ENCODE peak calls at places on chromosomes 13 and 19, in six cellular contexts. One of them, this sample, is unnamed.
A peak's percentile ranks its signal among the peaks of the same experiment; 100 is the strongest.

GRCh38 chr13:76992548-76993001 is 694 bp downstream of the CLN5 start:
- DNase-seq in pancreas: peak; percentile 67
- DNase-seq in tibial nerve: no peak
- DNase-seq in glutamatergic neuron: peak; percentile 16
- DNase-seq in breast epithelium: no peak
- DNase-seq in lower leg skin: peak; percentile 30
- DNase-seq in this sample: no peak

GRCh38 chr19:403221-404036 is 5.5 kb downstream of the C2CD4C start:
- DNase-seq in pancreas: peak; percentile 50
- DNase-seq in tibial nerve: peak; percentile 5
- DNase-seq in glutamatergic neuron: peak; percentile 46
- DNase-seq in breast epithelium: peak; percentile 22
- DNase-seq in lower leg skin: no peak
- DNase-seq in this sample: no peak

GRCh38 chr13:50691176-50691681 is 152.3 kb downstream of the DLEU7 start:
- DNase-seq in pancreas: no peak
- DNase-seq in tibial nerve: no peak
- DNase-seq in glutamatergic neuron: no peak
- DNase-seq in breast epithelium: no peak
- DNase-seq in lower leg skin: no peak
- DNase-seq in this sample: no peak

GRCh38 chr13:113555141-113555540 is 29.4 kb upstream of the TFDP1 start:
- DNase-seq in pancreas: no peak
- DNase-seq in tibial nerve: no peak
- DNase-seq in glutamatergic neuron: no peak
- DNase-seq in breast epithelium: peak; percentile 27
- DNase-seq in lower leg skin: peak; percentile 5
- DNase-seq in this sample: no peak

GRCh38 chr19:28492616-28493015 is 720.3 kb downstream of the UQCRFS1 start:
- DNase-seq in pancreas: no peak
- DNase-seq in tibial nerve: no peak
- DNase-seq in glutamatergic neuron: no peak
- DNase-seq in breast epithelium: no peak
- DNase-seq in lower leg skin: no peak
- DNase-seq in this sample: no peak

GRCh38 chr19:29263305-29264080 is 50.5 kb upstream of the UQCRFS1 start:
- DNase-seq in pancreas: peak; percentile 77
- DNase-seq in tibial nerve: peak; percentile 27
- DNase-seq in glutamatergic neuron: peak; percentile 84
- DNase-seq in breast epithelium: no peak
- DNase-seq in lower leg skin: peak; percentile 31
- DNase-seq in this sample: peak; percentile 73

GRCh38 chr13:102233566-102234208 is 168.2 kb downstream of the FGF14 start:
- DNase-seq in pancreas: no peak
- DNase-seq in tibial nerve: no peak
- DNase-seq in glutamatergic neuron: no peak
- DNase-seq in breast epithelium: no peak
- DNase-seq in lower leg skin: no peak
- DNase-seq in this sample: no peak

GRCh38 chr13:114102521-114103288 is 29.7 kb downstream of the RASA3 start:
- DNase-seq in pancreas: peak; percentile 53
- DNase-seq in tibial nerve: peak; percentile 11
- DNase-seq in glutamatergic neuron: no peak
- DNase-seq in breast epithelium: peak; percentile 42
- DNase-seq in lower leg skin: no peak
- DNase-seq in this sample: no peak

GRCh38 chr13:19075418-19075817 is 106.2 kb downstream of the TUBA3C start:
- DNase-seq in pancreas: no peak
- DNase-seq in tibial nerve: no peak
- DNase-seq in glutamatergic neuron: no peak
- DNase-seq in breast epithelium: no peak
- DNase-seq in lower leg skin: no peak
- DNase-seq in this sample: no peak

GRCh38 chr13:23701646-23702045 is 131.4 kb downstream of the TNFRSF19 start:
- DNase-seq in pancreas: no peak
- DNase-seq in tibial nerve: peak; percentile 81
- DNase-seq in glutamatergic neuron: no peak
- DNase-seq in breast epithelium: no peak
- DNase-seq in lower leg skin: no peak
- DNase-seq in this sample: no peak

GRCh38 chr19:39737351-39737750 is 478 bp downstream of the CLC start:
- DNase-seq in pancreas: no peak
- DNase-seq in tibial nerve: no peak
- DNase-seq in glutamatergic neuron: no peak
- DNase-seq in breast epithelium: no peak
- DNase-seq in lower leg skin: no peak
- DNase-seq in this sample: no peak

GRCh38 chr19:45804140-45804958 is 10.8 kb downstream of the RSPH6A start:
- DNase-seq in pancreas: no peak
- DNase-seq in tibial nerve: no peak
- DNase-seq in glutamatergic neuron: no peak
- DNase-seq in breast epithelium: no peak
- DNase-seq in lower leg skin: no peak
- DNase-seq in this sample: no peak

GRCh38 chr13:110641055-110642015 is 26.0 kb downstream of the NAXD start:
- DNase-seq in pancreas: no peak
- DNase-seq in tibial nerve: no peak
- DNase-seq in glutamatergic neuron: no peak
- DNase-seq in breast epithelium: no peak
- DNase-seq in lower leg skin: no peak
- DNase-seq in this sample: no peak

DNA sequence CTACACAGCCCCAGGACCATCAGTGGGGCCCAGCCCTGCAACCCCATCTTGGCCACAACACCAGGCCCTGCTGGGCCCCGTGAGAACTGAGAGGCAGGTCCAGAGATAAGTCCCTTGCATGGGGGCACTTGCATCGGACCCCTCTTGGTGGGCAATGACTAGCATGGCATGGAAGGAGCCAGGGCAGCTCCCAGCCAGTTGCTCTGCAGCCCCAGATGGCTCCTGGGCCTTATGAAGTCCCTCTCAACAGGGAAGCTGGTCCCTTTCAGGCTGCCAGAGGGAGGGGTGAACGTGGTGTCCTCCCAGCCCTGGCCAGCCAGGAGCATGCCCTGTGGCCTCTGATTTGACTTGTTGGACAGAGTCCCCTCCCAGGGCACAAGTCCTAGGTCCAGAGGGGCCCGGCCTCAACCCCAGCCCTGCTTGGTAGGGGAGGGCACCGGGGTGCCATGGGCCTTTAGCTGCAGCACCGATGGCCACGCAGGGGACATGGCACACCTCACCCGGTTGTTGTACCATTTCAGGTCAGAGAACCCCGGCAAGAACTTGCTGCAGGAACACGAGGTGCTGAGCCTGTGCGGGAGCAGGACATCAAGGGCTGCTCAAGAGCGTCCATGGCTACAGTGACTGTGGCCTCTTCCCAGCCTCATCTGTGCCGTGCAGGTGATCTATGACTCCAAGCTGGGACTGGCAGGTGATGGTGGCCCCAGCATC is 17.4 kb upstream of the ZNF14 start:
- DNase-seq in pancreas: no peak
- DNase-seq in tibial nerve: no peak
- DNase-seq in glutamatergic neuron: no peak
- DNase-seq in breast epithelium: peak; percentile 48
- DNase-seq in lower leg skin: no peak
- DNase-seq in this sample: no peak
- TF ChIP-seq CTCF in pancreas: no peak
- TF ChIP-seq CTCF in tibial nerve: no peak
- TF ChIP-seq CTCF in glutamatergic neuron: no peak
- TF ChIP-seq CTCF in breast epithelium: no peak
- TF ChIP-seq CTCF in lower leg skin: no peak
- TF ChIP-seq CTCF in this sample: no peak

DNA sequence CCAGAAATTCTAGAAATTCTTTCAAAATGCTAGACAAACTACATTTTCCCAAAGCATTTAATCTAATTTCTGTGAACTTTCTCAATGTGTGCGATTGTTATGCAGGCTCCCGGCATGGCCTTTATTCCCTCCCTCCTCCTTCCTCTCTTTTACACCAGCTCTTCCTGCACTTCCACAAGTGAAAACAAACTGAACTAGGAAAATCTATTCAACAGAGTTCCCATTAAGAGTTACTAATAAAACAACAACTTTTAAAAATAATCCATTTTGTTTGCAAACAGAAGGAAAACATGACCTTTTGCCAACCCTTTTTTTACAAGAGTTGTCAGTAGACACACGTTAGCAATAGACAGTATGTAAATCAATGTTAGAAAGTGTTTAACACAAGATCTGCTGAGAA is 98.2 kb downstream of the FOXO1 start:
- DNase-seq in pancreas: no peak
- DNase-seq in tibial nerve: no peak
- DNase-seq in glutamatergic neuron: no peak
- DNase-seq in breast epithelium: no peak
- DNase-seq in lower leg skin: no peak
- DNase-seq in this sample: no peak
- TF ChIP-seq CTCF in pancreas: no peak
- TF ChIP-seq CTCF in tibial nerve: no peak
- TF ChIP-seq CTCF in glutamatergic neuron: no peak
- TF ChIP-seq CTCF in breast epithelium: no peak
- TF ChIP-seq CTCF in lower leg skin: no peak
- TF ChIP-seq CTCF in this sample: no peak

DNA sequence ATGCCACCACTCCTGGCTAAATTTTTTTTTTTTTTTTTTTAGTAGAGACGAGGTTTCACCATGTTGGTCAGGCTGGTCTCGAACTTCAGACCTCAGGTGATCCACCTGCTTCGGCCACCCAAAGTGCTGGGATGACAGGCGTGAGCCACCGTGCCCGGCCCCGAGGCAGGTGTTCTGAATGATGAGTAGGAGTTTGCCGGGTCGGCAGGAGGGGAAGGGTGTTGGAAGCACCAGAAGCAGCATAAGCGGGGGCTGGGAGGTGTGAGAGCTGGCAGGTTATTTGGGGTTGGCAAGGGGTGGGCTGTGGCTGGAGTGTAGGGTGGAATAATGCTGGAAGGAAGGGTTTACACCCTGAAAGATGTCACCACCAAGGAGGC is 1.8 kb downstream of the SPPL2B start:
- DNase-seq in pancreas: no peak
- DNase-seq in tibial nerve: no peak
- DNase-seq in glutamatergic neuron: no peak
- DNase-seq in breast epithelium: no peak
- DNase-seq in lower leg skin: no peak
- DNase-seq in this sample: no peak
- TF ChIP-seq CTCF in pancreas: no peak
- TF ChIP-seq CTCF in tibial nerve: no peak
- TF ChIP-seq CTCF in glutamatergic neuron: no peak
- TF ChIP-seq CTCF in breast epithelium: no peak
- TF ChIP-seq CTCF in lower leg skin: no peak
- TF ChIP-seq CTCF in this sample: no peak

GRCh38 chr19:7746903-7747884 is at the start of gene CD209:
- DNase-seq in pancreas: no peak
- DNase-seq in tibial nerve: no peak
- DNase-seq in glutamatergic neuron: no peak
- DNase-seq in breast epithelium: peak; percentile 22
- DNase-seq in lower leg skin: no peak
- DNase-seq in this sample: no peak

GRCh38 chr19:7748171-7748570 is 837 bp upstream of the CD209 start:
- DNase-seq in pancreas: no peak
- DNase-seq in tibial nerve: no peak
- DNase-seq in glutamatergic neuron: no peak
- DNase-seq in breast epithelium: no peak
- DNase-seq in lower leg skin: no peak
- DNase-seq in this sample: no peak

GRCh38 chr19:7751157-7751783 is 3.9 kb upstream of the CD209 start:
- DNase-seq in pancreas: no peak
- DNase-seq in tibial nerve: no peak
- DNase-seq in glutamatergic neuron: no peak
- DNase-seq in breast epithelium: no peak
- DNase-seq in lower leg skin: no peak
- DNase-seq in this sample: no peak

GRCh38 chr19:7744871-7745270 is 2.5 kb downstream of the CD209 start:
- DNase-seq in pancreas: no peak
- DNase-seq in tibial nerve: no peak
- DNase-seq in glutamatergic neuron: no peak
- DNase-seq in breast epithelium: no peak
- DNase-seq in lower leg skin: no peak
- DNase-seq in this sample: no peak

DNA sequence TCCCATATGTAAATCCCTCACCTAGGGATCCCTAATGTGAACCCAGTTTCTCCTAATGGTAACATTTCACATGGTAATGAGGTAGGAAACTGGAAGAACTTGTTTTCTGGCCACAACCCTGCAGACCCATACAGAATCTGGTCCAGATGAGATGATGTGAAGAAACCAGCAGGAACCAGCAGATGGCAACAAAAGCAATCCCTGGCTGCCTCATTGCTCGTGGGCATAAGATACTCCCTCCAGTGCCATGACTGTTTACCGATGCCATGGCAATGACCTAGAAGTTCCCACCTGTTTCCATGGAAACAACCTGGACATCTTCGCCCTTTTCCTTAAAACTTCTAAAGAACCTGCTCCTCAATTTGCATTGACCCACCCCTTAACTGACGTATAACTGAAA is 1.4 kb upstream of the CD209 start:
- DNase-seq in pancreas: no peak
- DNase-seq in tibial nerve: no peak
- DNase-seq in glutamatergic neuron: no peak
- DNase-seq in breast epithelium: peak; percentile 25
- DNase-seq in lower leg skin: no peak
- DNase-seq in this sample: peak; percentile 36
- TF ChIP-seq CTCF in pancreas: no peak
- TF ChIP-seq CTCF in tibial nerve: no peak
- TF ChIP-seq CTCF in glutamatergic neuron: no peak
- TF ChIP-seq CTCF in breast epithelium: no peak
- TF ChIP-seq CTCF in lower leg skin: no peak
- TF ChIP-seq CTCF in this sample: no peak

GRCh38 chr13:96810104-96810503 is 184.2 kb downstream of the OXGR1 start:
- DNase-seq in pancreas: no peak
- DNase-seq in tibial nerve: no peak
- DNase-seq in glutamatergic neuron: no peak
- DNase-seq in breast epithelium: no peak
- DNase-seq in lower leg skin: no peak
- DNase-seq in this sample: no peak

GRCh38 chr13:96804186-96804585 is 190.1 kb downstream of the OXGR1 start:
- DNase-seq in pancreas: no peak
- DNase-seq in tibial nerve: no peak
- DNase-seq in glutamatergic neuron: no peak
- DNase-seq in breast epithelium: no peak
- DNase-seq in lower leg skin: no peak
- DNase-seq in this sample: no peak

GRCh38 chr13:96809366-96810096 is 184.7 kb downstream of the OXGR1 start:
- DNase-seq in pancreas: no peak
- DNase-seq in tibial nerve: no peak
- DNase-seq in glutamatergic neuron: no peak
- DNase-seq in breast epithelium: no peak
- DNase-seq in lower leg skin: no peak
- DNase-seq in this sample: no peak

GRCh38 chr13:96811049-96811448 is 183.2 kb downstream of the OXGR1 start:
- DNase-seq in pancreas: no peak
- DNase-seq in tibial nerve: no peak
- DNase-seq in glutamatergic neuron: no peak
- DNase-seq in breast epithelium: no peak
- DNase-seq in lower leg skin: no peak
- DNase-seq in this sample: no peak

GRCh38 chr13:96806750-96807149 is 187.5 kb downstream of the OXGR1 start:
- DNase-seq in pancreas: no peak
- DNase-seq in tibial nerve: no peak
- DNase-seq in glutamatergic neuron: no peak
- DNase-seq in breast epithelium: no peak
- DNase-seq in lower leg skin: no peak
- DNase-seq in this sample: no peak
- TF ChIP-seq CTCF in pancreas: no peak
- TF ChIP-seq CTCF in tibial nerve: no peak
- TF ChIP-seq CTCF in glutamatergic neuron: no peak
- TF ChIP-seq CTCF in breast epithelium: no peak
- TF ChIP-seq CTCF in lower leg skin: no peak
- TF ChIP-seq CTCF in this sample: no peak